ENCODE peak calls at places on chromosomes 11 and 22, in nine cellular contexts. One of them, this sample, is unnamed.

GRCh38 chr11:82038151-82038550 is 695.5 kb downstream of the FAM181B start:
- DNase-seq in activated CD4-positive, alpha-beta memory T cell treated with anti-CD3 and anti-CD28 coated beads, Interleukin-2, amount 10 ng/mL, durations not matched to agents 7 days and 5 days: no peak
- DNase-seq in kidney epithelial cell: no peak
- DNase-seq in cardiac fibroblast: no peak
- DNase-seq in stimulated activated CD4-positive, alpha-beta T cell treated with anti-CD3 and anti-CD28 coated beads, Interleukin-1b, Interleukin-23, amount 100 ng/mL, for 1 hour: no peak
- DNase-seq in RKO: no peak
- DNase-seq in cardiac septum: no peak
- DNase-seq in Ammon's horn: no peak
- DNase-seq in NCI-H1417 treated with DMSO at 0.1 percent for 48 hours: no peak
- DNase-seq in this sample: no peak

GRCh38 chr22:45105281-45105700 is 58.4 kb upstream of the NUP50 start:
- DNase-seq in activated CD4-positive, alpha-beta memory T cell treated with anti-CD3 and anti-CD28 coated beads, Interleukin-2, amount 10 ng/mL, durations not matched to agents 7 days and 5 days: no peak
- DNase-seq in kidney epithelial cell: peak
- DNase-seq in cardiac fibroblast: peak
- DNase-seq in stimulated activated CD4-positive, alpha-beta T cell treated with anti-CD3 and anti-CD28 coated beads, Interleukin-1b, Interleukin-23, amount 100 ng/mL, for 1 hour: no peak
- DNase-seq in RKO: peak
- DNase-seq in cardiac septum: no peak
- DNase-seq in Ammon's horn: no peak
- DNase-seq in NCI-H1417 treated with DMSO at 0.1 percent for 48 hours: no peak
- DNase-seq in this sample: no peak

GRCh38 chr11:94958118-94958517 is 15.2 kb downstream of the CWC15 start:
- DNase-seq in activated CD4-positive, alpha-beta memory T cell treated with anti-CD3 and anti-CD28 coated beads, Interleukin-2, amount 10 ng/mL, durations not matched to agents 7 days and 5 days: no peak
- DNase-seq in kidney epithelial cell: no peak
- DNase-seq in cardiac fibroblast: peak
- DNase-seq in stimulated activated CD4-positive, alpha-beta T cell treated with anti-CD3 and anti-CD28 coated beads, Interleukin-1b, Interleukin-23, amount 100 ng/mL, for 1 hour: no peak
- DNase-seq in RKO: no peak
- DNase-seq in cardiac septum: no peak
- DNase-seq in Ammon's horn: no peak
- DNase-seq in NCI-H1417 treated with DMSO at 0.1 percent for 48 hours: no peak
- DNase-seq in this sample: no peak

GRCh38 chr22:37283393-37283937 is 1.2 kb downstream of the CYTH4 start:
- DNase-seq in activated CD4-positive, alpha-beta memory T cell treated with anti-CD3 and anti-CD28 coated beads, Interleukin-2, amount 10 ng/mL, durations not matched to agents 7 days and 5 days: peak
- DNase-seq in kidney epithelial cell: no peak
- DNase-seq in cardiac fibroblast: no peak
- DNase-seq in stimulated activated CD4-positive, alpha-beta T cell treated with anti-CD3 and anti-CD28 coated beads, Interleukin-1b, Interleukin-23, amount 100 ng/mL, for 1 hour: no peak
- DNase-seq in RKO: no peak
- DNase-seq in cardiac septum: no peak
- DNase-seq in Ammon's horn: no peak
- DNase-seq in NCI-H1417 treated with DMSO at 0.1 percent for 48 hours: no peak
- DNase-seq in this sample: no peak

GRCh38 chr11:60241786-60242185 is 1.2 kb downstream of the MS4A4E start:
- DNase-seq in activated CD4-positive, alpha-beta memory T cell treated with anti-CD3 and anti-CD28 coated beads, Interleukin-2, amount 10 ng/mL, durations not matched to agents 7 days and 5 days: no peak
- DNase-seq in kidney epithelial cell: no peak
- DNase-seq in cardiac fibroblast: no peak
- DNase-seq in stimulated activated CD4-positive, alpha-beta T cell treated with anti-CD3 and anti-CD28 coated beads, Interleukin-1b, Interleukin-23, amount 100 ng/mL, for 1 hour: no peak
- DNase-seq in RKO: no peak
- DNase-seq in cardiac septum: no peak
- DNase-seq in Ammon's horn: no peak
- DNase-seq in NCI-H1417 treated with DMSO at 0.1 percent for 48 hours: no peak
- DNase-seq in this sample: no peak

GRCh38 chr22:28132466-28132865 is 213.4 kb upstream of the PITPNB start:
- DNase-seq in activated CD4-positive, alpha-beta memory T cell treated with anti-CD3 and anti-CD28 coated beads, Interleukin-2, amount 10 ng/mL, durations not matched to agents 7 days and 5 days: no peak
- DNase-seq in kidney epithelial cell: no peak
- DNase-seq in cardiac fibroblast: no peak
- DNase-seq in stimulated activated CD4-positive, alpha-beta T cell treated with anti-CD3 and anti-CD28 coated beads, Interleukin-1b, Interleukin-23, amount 100 ng/mL, for 1 hour: no peak
- DNase-seq in RKO: no peak
- DNase-seq in cardiac septum: no peak
- DNase-seq in Ammon's horn: no peak
- DNase-seq in NCI-H1417 treated with DMSO at 0.1 percent for 48 hours: no peak
- DNase-seq in this sample: no peak

GRCh38 chr11:130609121-130610035 is 160.9 kb downstream of the ADAMTS15 start:
- DNase-seq in activated CD4-positive, alpha-beta memory T cell treated with anti-CD3 and anti-CD28 coated beads, Interleukin-2, amount 10 ng/mL, durations not matched to agents 7 days and 5 days: no peak
- DNase-seq in kidney epithelial cell: no peak
- DNase-seq in cardiac fibroblast: peak
- DNase-seq in stimulated activated CD4-positive, alpha-beta T cell treated with anti-CD3 and anti-CD28 coated beads, Interleukin-1b, Interleukin-23, amount 100 ng/mL, for 1 hour: no peak
- DNase-seq in RKO: no peak
- DNase-seq in cardiac septum: peak
- DNase-seq in Ammon's horn: no peak
- DNase-seq in NCI-H1417 treated with DMSO at 0.1 percent for 48 hours: no peak
- DNase-seq in this sample: no peak

GRCh38 chr11:67420646-67421420 is 5.4 kb downstream of the CARNS1 start:
- DNase-seq in activated CD4-positive, alpha-beta memory T cell treated with anti-CD3 and anti-CD28 coated beads, Interleukin-2, amount 10 ng/mL, durations not matched to agents 7 days and 5 days: peak
- DNase-seq in kidney epithelial cell: no peak
- DNase-seq in cardiac fibroblast: peak
- DNase-seq in stimulated activated CD4-positive, alpha-beta T cell treated with anti-CD3 and anti-CD28 coated beads, Interleukin-1b, Interleukin-23, amount 100 ng/mL, for 1 hour: peak
- DNase-seq in RKO: peak
- DNase-seq in cardiac septum: peak
- DNase-seq in Ammon's horn: peak
- DNase-seq in NCI-H1417 treated with DMSO at 0.1 percent for 48 hours: peak
- DNase-seq in this sample: no peak

GRCh38 chr22:31045900-31046587 is 35.1 kb upstream of the SMTN start:
- DNase-seq in activated CD4-positive, alpha-beta memory T cell treated with anti-CD3 and anti-CD28 coated beads, Interleukin-2, amount 10 ng/mL, durations not matched to agents 7 days and 5 days: no peak
- DNase-seq in kidney epithelial cell: no peak
- DNase-seq in cardiac fibroblast: no peak
- DNase-seq in stimulated activated CD4-positive, alpha-beta T cell treated with anti-CD3 and anti-CD28 coated beads, Interleukin-1b, Interleukin-23, amount 100 ng/mL, for 1 hour: no peak
- DNase-seq in RKO: no peak
- DNase-seq in cardiac septum: peak
- DNase-seq in Ammon's horn: no peak
- DNase-seq in NCI-H1417 treated with DMSO at 0.1 percent for 48 hours: no peak
- DNase-seq in this sample: no peak

GRCh38 chr22:23565288-23565941 is 14.7 kb downstream of the IGLL1 start:
- DNase-seq in activated CD4-positive, alpha-beta memory T cell treated with anti-CD3 and anti-CD28 coated beads, Interleukin-2, amount 10 ng/mL, durations not matched to agents 7 days and 5 days: no peak
- DNase-seq in kidney epithelial cell: no peak
- DNase-seq in cardiac fibroblast: peak
- DNase-seq in stimulated activated CD4-positive, alpha-beta T cell treated with anti-CD3 and anti-CD28 coated beads, Interleukin-1b, Interleukin-23, amount 100 ng/mL, for 1 hour: no peak
- DNase-seq in RKO: peak
- DNase-seq in cardiac septum: no peak
- DNase-seq in Ammon's horn: no peak
- DNase-seq in NCI-H1417 treated with DMSO at 0.1 percent for 48 hours: no peak
- DNase-seq in this sample: no peak

GRCh38 chr11:75775056-75775455 is 6.5 kb downstream of the DGAT2 start:
- DNase-seq in activated CD4-positive, alpha-beta memory T cell treated with anti-CD3 and anti-CD28 coated beads, Interleukin-2, amount 10 ng/mL, durations not matched to agents 7 days and 5 days: no peak
- DNase-seq in kidney epithelial cell: no peak
- DNase-seq in cardiac fibroblast: no peak
- DNase-seq in stimulated activated CD4-positive, alpha-beta T cell treated with anti-CD3 and anti-CD28 coated beads, Interleukin-1b, Interleukin-23, amount 100 ng/mL, for 1 hour: no peak
- DNase-seq in RKO: no peak
- DNase-seq in cardiac septum: peak
- DNase-seq in Ammon's horn: no peak
- DNase-seq in NCI-H1417 treated with DMSO at 0.1 percent for 48 hours: no peak
- DNase-seq in this sample: peak

GRCh38 chr11:24198458-24198857 is 298.4 kb upstream of the LUZP2 start:
- DNase-seq in activated CD4-positive, alpha-beta memory T cell treated with anti-CD3 and anti-CD28 coated beads, Interleukin-2, amount 10 ng/mL, durations not matched to agents 7 days and 5 days: no peak
- DNase-seq in kidney epithelial cell: no peak
- DNase-seq in cardiac fibroblast: no peak
- DNase-seq in stimulated activated CD4-positive, alpha-beta T cell treated with anti-CD3 and anti-CD28 coated beads, Interleukin-1b, Interleukin-23, amount 100 ng/mL, for 1 hour: no peak
- DNase-seq in RKO: no peak
- DNase-seq in cardiac septum: no peak
- DNase-seq in Ammon's horn: no peak
- DNase-seq in NCI-H1417 treated with DMSO at 0.1 percent for 48 hours: no peak
- DNase-seq in this sample: no peak

GRCh38 chr22:42327462-42328129 is 57.1 kb upstream of the TCF20 start:
- DNase-seq in activated CD4-positive, alpha-beta memory T cell treated with anti-CD3 and anti-CD28 coated beads, Interleukin-2, amount 10 ng/mL, durations not matched to agents 7 days and 5 days: no peak
- DNase-seq in kidney epithelial cell: no peak
- DNase-seq in cardiac fibroblast: no peak
- DNase-seq in stimulated activated CD4-positive, alpha-beta T cell treated with anti-CD3 and anti-CD28 coated beads, Interleukin-1b, Interleukin-23, amount 100 ng/mL, for 1 hour: no peak
- DNase-seq in RKO: no peak
- DNase-seq in cardiac septum: no peak
- DNase-seq in Ammon's horn: no peak
- DNase-seq in NCI-H1417 treated with DMSO at 0.1 percent for 48 hours: no peak
- DNase-seq in this sample: no peak

GRCh38 chr11:121687961-121688566 is 235.3 kb upstream of the SORL1-AS1 start:
- DNase-seq in activated CD4-positive, alpha-beta memory T cell treated with anti-CD3 and anti-CD28 coated beads, Interleukin-2, amount 10 ng/mL, durations not matched to agents 7 days and 5 days: no peak
- DNase-seq in kidney epithelial cell: no peak
- DNase-seq in cardiac fibroblast: peak
- DNase-seq in stimulated activated CD4-positive, alpha-beta T cell treated with anti-CD3 and anti-CD28 coated beads, Interleukin-1b, Interleukin-23, amount 100 ng/mL, for 1 hour: no peak
- DNase-seq in RKO: no peak
- DNase-seq in cardiac septum: no peak
- DNase-seq in Ammon's horn: no peak
- DNase-seq in NCI-H1417 treated with DMSO at 0.1 percent for 48 hours: no peak
- DNase-seq in this sample: no peak

GRCh38 chr11:77172666-77172982 is 44.6 kb downstream of the MYO7A start:
- DNase-seq in activated CD4-positive, alpha-beta memory T cell treated with anti-CD3 and anti-CD28 coated beads, Interleukin-2, amount 10 ng/mL, durations not matched to agents 7 days and 5 days: no peak
- DNase-seq in kidney epithelial cell: no peak
- DNase-seq in cardiac fibroblast: no peak
- DNase-seq in stimulated activated CD4-positive, alpha-beta T cell treated with anti-CD3 and anti-CD28 coated beads, Interleukin-1b, Interleukin-23, amount 100 ng/mL, for 1 hour: no peak
- DNase-seq in RKO: no peak
- DNase-seq in cardiac septum: no peak
- DNase-seq in Ammon's horn: no peak
- DNase-seq in NCI-H1417 treated with DMSO at 0.1 percent for 48 hours: no peak
- DNase-seq in this sample: peak

GRCh38 chr22:17087176-17088131 is 2.7 kb downstream of the IL17RA start:
- DNase-seq in activated CD4-positive, alpha-beta memory T cell treated with anti-CD3 and anti-CD28 coated beads, Interleukin-2, amount 10 ng/mL, durations not matched to agents 7 days and 5 days: peak
- DNase-seq in kidney epithelial cell: no peak
- DNase-seq in cardiac fibroblast: peak
- DNase-seq in stimulated activated CD4-positive, alpha-beta T cell treated with anti-CD3 and anti-CD28 coated beads, Interleukin-1b, Interleukin-23, amount 100 ng/mL, for 1 hour: no peak
- DNase-seq in RKO: no peak
- DNase-seq in cardiac septum: no peak
- DNase-seq in Ammon's horn: no peak
- DNase-seq in NCI-H1417 treated with DMSO at 0.1 percent for 48 hours: no peak
- DNase-seq in this sample: peak

GRCh38 chr11:6927030-6927617 is 898 bp downstream of the ZNF215 start:
- DNase-seq in activated CD4-positive, alpha-beta memory T cell treated with anti-CD3 and anti-CD28 coated beads, Interleukin-2, amount 10 ng/mL, durations not matched to agents 7 days and 5 days: no peak
- DNase-seq in kidney epithelial cell: no peak
- DNase-seq in cardiac fibroblast: no peak
- DNase-seq in stimulated activated CD4-positive, alpha-beta T cell treated with anti-CD3 and anti-CD28 coated beads, Interleukin-1b, Interleukin-23, amount 100 ng/mL, for 1 hour: no peak
- DNase-seq in RKO: no peak
- DNase-seq in cardiac septum: no peak
- DNase-seq in Ammon's horn: no peak
- DNase-seq in NCI-H1417 treated with DMSO at 0.1 percent for 48 hours: peak
- DNase-seq in this sample: no peak

GRCh38 chr11:7896026-7896785 is 34.9 kb downstream of the OR10A6 start:
- DNase-seq in activated CD4-positive, alpha-beta memory T cell treated with anti-CD3 and anti-CD28 coated beads, Interleukin-2, amount 10 ng/mL, durations not matched to agents 7 days and 5 days: no peak
- DNase-seq in kidney epithelial cell: no peak
- DNase-seq in cardiac fibroblast: no peak
- DNase-seq in stimulated activated CD4-positive, alpha-beta T cell treated with anti-CD3 and anti-CD28 coated beads, Interleukin-1b, Interleukin-23, amount 100 ng/mL, for 1 hour: no peak
- DNase-seq in RKO: no peak
- DNase-seq in cardiac septum: no peak
- DNase-seq in Ammon's horn: no peak
- DNase-seq in NCI-H1417 treated with DMSO at 0.1 percent for 48 hours: no peak
- DNase-seq in this sample: no peak

GRCh38 chr22:20155330-20156041 is 4.6 kb upstream of the CCDC188 start:
- DNase-seq in activated CD4-positive, alpha-beta memory T cell treated with anti-CD3 and anti-CD28 coated beads, Interleukin-2, amount 10 ng/mL, durations not matched to agents 7 days and 5 days: peak
- DNase-seq in kidney epithelial cell: no peak
- DNase-seq in cardiac fibroblast: peak
- DNase-seq in stimulated activated CD4-positive, alpha-beta T cell treated with anti-CD3 and anti-CD28 coated beads, Interleukin-1b, Interleukin-23, amount 100 ng/mL, for 1 hour: no peak
- DNase-seq in RKO: no peak
- DNase-seq in cardiac septum: no peak
- DNase-seq in Ammon's horn: peak
- DNase-seq in NCI-H1417 treated with DMSO at 0.1 percent for 48 hours: peak
- DNase-seq in this sample: no peak

GRCh38 chr22:46058591-46059519 is 81.9 kb upstream of the WNT7B start:
- DNase-seq in activated CD4-positive, alpha-beta memory T cell treated with anti-CD3 and anti-CD28 coated beads, Interleukin-2, amount 10 ng/mL, durations not matched to agents 7 days and 5 days: no peak
- DNase-seq in kidney epithelial cell: no peak
- DNase-seq in cardiac fibroblast: peak
- DNase-seq in stimulated activated CD4-positive, alpha-beta T cell treated with anti-CD3 and anti-CD28 coated beads, Interleukin-1b, Interleukin-23, amount 100 ng/mL, for 1 hour: no peak
- DNase-seq in RKO: no peak
- DNase-seq in cardiac septum: peak
- DNase-seq in Ammon's horn: no peak
- DNase-seq in NCI-H1417 treated with DMSO at 0.1 percent for 48 hours: no peak
- DNase-seq in this sample: no peak